ENCODE peak calls at places on chromosomes 4 and X, in seven cellular contexts. G is GM06990; A is lower leg skin; L is A549; Y is naive thymus-derived CD8-positive, alpha-beta T cell; V is COR-L47; F is activated naive CD4-positive, alpha-beta T cell treated with anti-CD3 and anti-CD28 coated beads for 36 hours. E is an unnamed sample.

GRCh38 chrX:153727108-153727931 is 2.7 kb downstream of the ABCD1 start:
- DNase-seq in G (no peak), V (peak), Y (no peak), F (no peak), L (no peak), A (no peak), E (peak)

GRCh38 chr4:40328383-40328782 is 6.8 kb upstream of the CHRNA9 start:
- DNase-seq in F (no peak), Y (no peak), V (no peak), L (no peak), A (no peak), G (no peak), E (no peak)

GRCh38 chrX:35150642-35151239 is 208.1 kb downstream of the FAM47B start:
- DNase-seq in V (no peak), Y (no peak), L (no peak), F (no peak), G (no peak), A (no peak), E (no peak)

GRCh38 chr4:183757105-183757504 is 98.0 kb downstream of the TRAPPC11 start:
- DNase-seq in Y (no peak), V (no peak), F (no peak), G (no peak), L (no peak), A (no peak), E (no peak)

GRCh38 chr4:156193116-156193515 is 239.4 kb upstream of the CTSO start:
- DNase-seq in Y (no peak), F (no peak), L (no peak), G (no peak), V (no peak), A (no peak), E (no peak)

GRCh38 chr4:41215155-41215554 is 813 bp upstream of the APBB2 start:
- DNase-seq in L (no peak), V (no peak), A (no peak), Y (no peak), G (no peak), F (no peak), E (no peak)

GRCh38 chrX:72026341-72027023 is 105.2 kb downstream of the RTL5 start:
- DNase-seq in F (no peak), G (no peak), L (no peak), V (no peak), Y (no peak), A (peak), E (no peak)

GRCh38 chr4:71857713-71858451 is 74.0 kb upstream of the GC start:
- DNase-seq in G (no peak), L (no peak), Y (no peak), A (no peak), F (no peak), V (no peak), E (no peak)

GRCh38 chrX:71143508-71143907 is 1.1 kb upstream of the NLGN3 start:
- DNase-seq in L (no peak), F (no peak), V (no peak), A (no peak), Y (no peak), G (no peak), E (no peak)

GRCh38 chrX:69314436-69315348 is 149.4 kb upstream of the PJA1 start:
- DNase-seq in A (peak), V (no peak), G (no peak), F (no peak), Y (no peak), L (no peak), E (no peak)

GRCh38 chr4:41320786-41321185 is 64.1 kb downstream of the UCHL1 start:
- DNase-seq in L (no peak), V (no peak), Y (no peak), G (no peak), A (no peak), F (no peak), E (no peak)

GRCh38 chr4:149135062-149135461 is 680.6 kb downstream of the IQCM start:
- DNase-seq in Y (no peak), V (no peak), L (no peak), A (no peak), G (no peak), F (no peak), E (no peak)